ENCODE peak calls at places on chromosomes 3 and 15, in nine cellular contexts. M is cardiac muscle cell, D is esophagus muscularis mucosa, E is cardiac fibroblast, N is Calu3, U is epithelial cell of esophagus, V is nephron progenitor cell, T is fibroblast of lung, Z is BJ. H is an unnamed sample.

GRCh38 chr15:59993950-59994401 is 10.1 kb upstream of the FOXB1 start:
- DNase-seq in M (peak), D (no peak), E (no peak), N (peak), U (no peak), V (peak), T (no peak), Z (no peak), H (peak)

GRCh38 chr3:114706591-114707224 is 412.9 kb downstream of the TIGIT start:
- DNase-seq in M (no peak), D (no peak), E (peak), N (peak), U (peak), V (no peak), T (peak), Z (no peak), H (peak)

GRCh38 chr3:197202694-197203093 is 95.7 kb downstream of the DLG1 start:
- DNase-seq in M (no peak), D (no peak), E (no peak), N (no peak), U (no peak), V (no peak), T (no peak), Z (no peak), H (no peak)

GRCh38 chr15:99547474-99547873 is 18.3 kb upstream of the MEF2A start:
- DNase-seq in M (no peak), D (no peak), E (no peak), N (no peak), U (no peak), V (no peak), T (no peak), Z (no peak), H (no peak)

GRCh38 chr3:85821130-85821756 is 862.5 kb downstream of the CADM2 start:
- DNase-seq in M (peak), D (no peak), E (no peak), N (peak), U (peak), V (peak), T (peak), Z (no peak), H (peak)

GRCh38 chr3:116242825-116243224 is 202.5 kb downstream of the LSAMP start:
- DNase-seq in M (no peak), D (no peak), E (no peak), N (no peak), U (peak), V (no peak), T (no peak), Z (no peak), H (no peak)

GRCh38 chr3:97935842-97936241 is 36.4 kb downstream of the RIOX2 start:
- DNase-seq in M (no peak), D (no peak), E (no peak), N (no peak), U (peak), V (no peak), T (no peak), Z (no peak), H (no peak)

GRCh38 chr15:59158701-59159034 is 48.0 kb upstream of the LDHAL6B start:
- DNase-seq in M (no peak), D (no peak), E (no peak), N (no peak), U (no peak), V (no peak), T (no peak), Z (no peak), H (no peak)

GRCh38 chr15:100341662-100342560 is at the start of gene ADAMTS17:
- DNase-seq in M (peak), D (peak), E (peak), N (peak), U (peak), V (peak), T (peak), Z (no peak), H (peak)

GRCh38 chr3:13276438-13277129 is 143.5 kb downstream of the NUP210 start:
- DNase-seq in M (no peak), D (no peak), E (no peak), N (no peak), U (no peak), V (no peak), T (no peak), Z (no peak), H (no peak)

GRCh38 chr3:50971487-50971924 is 296.8 kb downstream of the DOCK3 start:
- DNase-seq in M (peak), D (no peak), E (peak), N (peak), U (peak), V (peak), T (peak), Z (no peak), H (peak)
- TF ChIP-seq CTCF in M (peak), D (peak), E (peak), N (peak), U (peak), V (peak), T (peak), Z (peak), H (peak)

GRCh38 chr3:75296858-75297257 is 367.3 kb upstream of the FRG2C start:
- DNase-seq in M (no peak), D (peak), E (no peak), N (no peak), U (no peak), V (no peak), T (no peak), Z (no peak), H (no peak)

GRCh38 chr3:75295013-75295412 is 369.1 kb upstream of the FRG2C start:
- DNase-seq in M (no peak), D (peak), E (no peak), N (no peak), U (no peak), V (no peak), T (no peak), Z (no peak), H (no peak)

GRCh38 chr3:75294124-75294523 is 370.0 kb upstream of the FRG2C start:
- DNase-seq in M (peak), D (peak), E (peak), N (peak), U (no peak), V (peak), T (peak), Z (no peak), H (peak)
- TF ChIP-seq CTCF in M (peak), D (peak), E (peak), N (no peak), U (peak), V (peak), T (peak), Z (peak), H (peak)

GRCh38 chr3:128407247-128407646 is 59.4 kb downstream of the DNAJB8 start:
- DNase-seq in M (no peak), D (no peak), E (no peak), N (no peak), U (no peak), V (no peak), T (no peak), Z (no peak), H (no peak)

GRCh38 chr3:128407986-128408692 is 58.6 kb downstream of the DNAJB8 start:
- DNase-seq in M (no peak), D (no peak), E (no peak), N (no peak), U (no peak), V (no peak), T (no peak), Z (no peak), H (no peak)

GRCh38 chr3:128410669-128411573 is 55.8 kb downstream of the DNAJB8 start:
- DNase-seq in M (no peak), D (no peak), E (no peak), N (no peak), U (no peak), V (no peak), T (no peak), Z (no peak), H (no peak)

GRCh38 chr3:128409621-128410581 is 56.8 kb downstream of the DNAJB8 start:
- DNase-seq in M (no peak), D (no peak), E (no peak), N (no peak), U (no peak), V (no peak), T (no peak), Z (no peak), H (no peak)

DNA sequence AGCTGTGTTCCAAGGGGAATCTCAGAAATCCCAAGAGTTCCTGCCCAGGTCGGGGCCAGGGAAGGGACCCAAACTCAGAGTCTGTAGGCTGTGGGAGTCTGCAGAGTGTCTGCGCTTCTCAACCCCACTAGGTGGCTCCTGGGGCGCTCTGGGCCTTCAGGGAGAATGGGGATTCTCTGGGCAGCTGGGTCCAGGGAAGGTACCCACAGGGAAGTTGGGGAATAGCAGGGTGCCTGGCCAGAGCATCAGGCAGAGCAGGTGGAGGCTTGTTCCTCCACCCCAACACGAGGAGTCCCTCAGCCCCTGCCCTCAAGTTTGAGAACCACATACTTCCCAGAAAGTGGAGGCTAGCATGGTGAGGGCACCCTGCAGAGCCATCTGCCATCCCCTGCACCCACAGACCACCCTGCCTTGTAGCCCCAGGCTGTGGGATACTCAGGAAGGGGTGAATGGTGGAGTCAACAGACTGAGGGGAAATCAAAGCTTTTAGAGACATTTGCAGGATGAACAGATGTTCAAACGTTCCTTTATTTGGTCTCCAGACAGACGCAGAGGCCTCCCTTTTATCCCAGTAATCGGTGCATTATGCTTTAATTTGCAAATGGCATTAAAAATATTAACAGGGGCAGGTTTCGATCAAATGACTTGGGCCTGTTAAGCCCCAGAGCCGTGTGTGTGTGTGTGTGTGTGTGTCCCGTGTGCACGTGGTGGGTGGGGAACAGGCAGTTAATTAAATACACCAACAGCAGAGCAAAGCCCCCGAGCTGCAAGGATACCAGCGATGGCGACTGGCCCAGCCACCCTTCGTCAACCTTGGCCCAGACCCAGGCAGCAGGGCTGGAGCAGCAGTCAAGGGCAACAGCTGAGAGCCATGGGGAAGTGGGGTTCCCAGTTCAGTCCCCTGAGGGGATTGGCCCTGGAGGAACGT is 57.7 kb downstream of the DNAJB8 start:
- DNase-seq in M (no peak), D (no peak), E (no peak), N (peak), U (no peak), V (no peak), T (peak), Z (no peak), H (no peak)
- TF ChIP-seq CTCF in M (no peak), D (no peak), E (no peak), N (peak), U (peak), V (no peak), T (no peak), Z (no peak), H (no peak)

DNA sequence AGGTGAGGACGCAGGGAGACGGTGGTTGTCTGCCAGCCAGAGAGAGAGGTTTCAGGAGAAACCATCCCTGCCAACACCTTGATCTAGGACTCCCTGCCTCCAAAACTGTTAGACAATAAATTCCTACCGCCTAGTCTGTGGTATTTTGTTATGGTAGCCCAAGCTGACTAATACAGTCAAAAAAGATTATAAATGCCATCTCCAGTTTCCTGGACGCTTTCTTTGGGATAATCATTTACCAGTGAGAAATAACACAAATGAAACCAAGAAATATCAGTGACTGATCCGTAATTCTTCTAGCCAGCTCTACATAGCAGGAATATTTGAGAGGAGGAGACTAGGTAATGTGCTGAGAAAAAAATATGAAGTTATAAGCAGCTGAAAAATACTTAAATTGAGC is 707.8 kb upstream of the LMCD1 start:
- DNase-seq in M (no peak), D (no peak), E (no peak), N (no peak), U (no peak), V (no peak), T (no peak), Z (no peak), H (no peak)
- TF ChIP-seq CTCF in M (no peak), D (no peak), E (no peak), N (no peak), U (no peak), V (no peak), T (no peak), Z (no peak), H (no peak)

GRCh38 chr3:10645800-10646199 is 140.4 kb upstream of the ATP2B2 start:
- DNase-seq in M (no peak), D (no peak), E (no peak), N (no peak), U (no peak), V (no peak), T (no peak), Z (no peak), H (no peak)

GRCh38 chr3:10644189-10644588 is 138.8 kb upstream of the ATP2B2 start:
- DNase-seq in M (no peak), D (no peak), E (no peak), N (no peak), U (no peak), V (no peak), T (no peak), Z (no peak), H (no peak)

GRCh38 chr3:10638466-10638865 is 133.1 kb upstream of the ATP2B2 start:
- DNase-seq in M (no peak), D (no peak), E (no peak), N (no peak), U (no peak), V (no peak), T (no peak), Z (no peak), H (no peak)

GRCh38 chr3:10637342-10637741 is 132.0 kb upstream of the ATP2B2 start:
- DNase-seq in M (no peak), D (no peak), E (no peak), N (no peak), U (no peak), V (no peak), T (no peak), Z (no peak), H (no peak)

GRCh38 chr3:10641760-10642159 is 136.4 kb upstream of the ATP2B2 start:
- DNase-seq in M (no peak), D (no peak), E (no peak), N (no peak), U (no peak), V (no peak), T (no peak), Z (no peak), H (no peak)
- TF ChIP-seq CTCF in M (no peak), D (no peak), E (no peak), N (no peak), U (no peak), V (no peak), T (no peak), Z (no peak), H (no peak)

DNA sequence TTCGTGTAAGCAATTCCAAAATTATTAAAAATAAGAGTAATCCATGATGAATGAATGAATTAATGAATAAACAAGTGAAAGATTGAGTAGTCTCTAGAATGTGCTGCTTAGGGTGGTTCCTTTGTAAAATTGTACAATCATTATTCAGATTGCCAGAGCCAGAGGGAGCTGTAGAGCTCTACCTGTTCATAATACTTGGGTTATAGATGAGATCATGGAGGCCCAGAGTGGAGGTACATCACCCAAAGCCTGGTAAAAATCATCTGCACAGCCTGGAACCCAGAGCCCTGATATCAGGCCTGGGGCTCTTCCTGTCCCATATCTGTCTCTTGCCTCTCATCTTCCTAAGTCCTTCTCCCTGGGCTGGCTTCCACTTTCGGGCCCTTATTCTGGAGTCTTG is 297.2 kb downstream of the RPLP1 start:
- DNase-seq in M (no peak), D (no peak), E (no peak), N (no peak), U (peak), V (no peak), T (peak), Z (no peak), H (peak)
- TF ChIP-seq CTCF in M (peak), D (no peak), E (peak), N (no peak), U (peak), V (no peak), T (peak), Z (peak), H (peak)

DNA sequence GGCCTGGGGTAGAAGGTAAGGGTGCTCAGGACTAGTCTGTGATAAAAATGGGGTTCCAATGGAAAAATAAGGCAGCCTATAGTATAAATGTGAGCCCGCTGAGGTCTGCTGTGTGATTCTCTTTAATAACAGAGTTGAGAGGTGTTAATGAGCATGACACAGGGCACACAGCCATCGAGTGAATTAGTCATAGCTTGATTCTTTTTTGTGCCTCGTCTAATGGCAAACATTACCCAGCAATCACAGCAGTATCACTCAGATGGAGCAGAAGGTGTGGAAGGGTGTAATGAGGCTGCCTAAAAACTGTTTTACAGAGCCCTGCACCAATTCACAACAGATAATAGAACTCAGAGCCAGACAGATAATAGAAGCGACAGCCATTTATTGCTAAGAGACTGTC is 178.6 kb upstream of the TPRG1 start:
- DNase-seq in M (no peak), D (no peak), E (no peak), N (no peak), U (peak), V (no peak), T (no peak), Z (no peak), H (no peak)
- TF ChIP-seq CTCF in M (no peak), D (no peak), E (no peak), N (no peak), U (no peak), V (no peak), T (no peak), Z (no peak), H (no peak)

GRCh38 chr15:31127596-31128261 is 26.2 kb upstream of the TRPM1 start:
- DNase-seq in M (no peak), D (no peak), E (no peak), N (no peak), U (no peak), V (no peak), T (no peak), Z (no peak), H (no peak)
- TF ChIP-seq CTCF in M (no peak), D (no peak), E (no peak), N (no peak), U (no peak), V (no peak), T (no peak), Z (no peak), H (no peak)

GRCh38 chr3:58421004-58421403 is 12.6 kb downstream of the PDHB start:
- DNase-seq in M (no peak), D (no peak), E (no peak), N (no peak), U (no peak), V (no peak), T (no peak), Z (no peak), H (no peak)

GRCh38 chr3:58418227-58418626 is 15.4 kb downstream of the PDHB start:
- DNase-seq in M (no peak), D (no peak), E (no peak), N (no peak), U (no peak), V (no peak), T (no peak), Z (no peak), H (no peak)

GRCh38 chr3:58422756-58423324 is 10.8 kb downstream of the PDHB start:
- DNase-seq in M (peak), D (no peak), E (peak), N (peak), U (peak), V (no peak), T (peak), Z (no peak), H (no peak)

GRCh38 chr3:58417075-58417474 is 16.6 kb downstream of the PDHB start:
- DNase-seq in M (no peak), D (no peak), E (no peak), N (no peak), U (no peak), V (no peak), T (no peak), Z (no peak), H (no peak)

DNA sequence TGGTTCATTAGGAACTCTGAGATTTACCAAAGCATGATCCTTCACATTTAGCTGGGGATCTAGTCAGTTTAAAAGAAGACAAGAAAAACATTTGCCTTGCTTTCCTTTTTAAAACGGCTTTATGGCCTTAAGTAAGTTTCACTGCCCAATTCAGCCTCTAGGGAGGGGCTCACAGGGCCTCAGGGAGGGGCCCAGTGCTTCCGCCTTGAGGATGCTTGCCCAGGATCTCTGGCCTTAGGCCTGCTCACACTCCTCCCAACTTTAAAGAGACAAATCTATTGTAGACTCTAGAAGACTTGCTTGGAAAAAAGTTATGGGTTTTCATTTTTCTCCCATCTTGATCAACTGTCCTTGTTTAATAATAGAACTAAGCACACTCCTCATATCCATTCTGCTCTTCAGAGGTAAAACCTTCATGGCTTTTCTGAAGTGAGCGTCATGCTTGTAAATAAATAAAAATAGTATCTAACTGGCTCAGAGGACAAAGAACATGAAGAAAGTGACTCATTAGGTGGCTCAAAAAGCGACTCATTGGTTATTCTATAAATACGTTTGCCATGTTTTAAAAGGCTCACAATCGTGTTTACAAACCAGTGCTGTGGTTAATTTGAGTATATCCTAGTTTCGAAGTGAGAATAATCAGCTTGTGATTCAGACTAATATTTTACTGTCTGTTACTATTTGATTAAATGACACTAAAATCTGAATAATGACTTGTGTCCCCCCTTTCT is 13.7 kb downstream of the PDHB start:
- DNase-seq in M (no peak), D (no peak), E (peak), N (no peak), U (peak), V (no peak), T (peak), Z (no peak), H (peak)
- TF ChIP-seq CTCF in M (no peak), D (no peak), E (peak), N (no peak), U (no peak), V (no peak), T (no peak), Z (peak), H (no peak)